ENCODE peak calls at places on chromosome 1, in six cellular contexts. L is K562, W is GM12878, Q is A549, C is transverse colon, B is sigmoid colon. A is an unnamed sample.

GRCh38 chr1:201691716-201692115 is 137.2 kb upstream of the IPO9 start:
- DNase-seq in L (no peak), W (no peak), Q (no peak), C (no peak), B (no peak), A (no peak)

GRCh38 chr1:102897537-102897936 is 210.8 kb downstream of the COL11A1 start:
- DNase-seq in L (no peak), W (no peak), Q (peak), C (no peak), B (no peak), A (no peak)

GRCh38 chr1:53145051-53145600 is 2.7 kb upstream of the SLC1A7 start:
- DNase-seq in L (no peak), W (no peak), Q (no peak), C (no peak), B (no peak), A (no peak)

GRCh38 chr1:12454406-12455391 is 163.3 kb downstream of the DHRS3 start:
- DNase-seq in L (no peak), W (no peak), Q (peak), C (no peak), B (peak), A (no peak)

GRCh38 chr1:184210048-184210447 is 158.5 kb downstream of the TSEN15 start:
- DNase-seq in L (no peak), W (no peak), Q (no peak), C (no peak), B (peak), A (no peak)

GRCh38 chr1:239212841-239213240 is 173.5 kb upstream of the CHRM3 start:
- DNase-seq in L (no peak), W (no peak), Q (no peak), C (no peak), B (no peak), A (no peak)

GRCh38 chr1:189752461-189752860 is 725.2 kb downstream of the BRINP3 start:
- DNase-seq in L (no peak), W (no peak), Q (no peak), C (no peak), B (no peak), A (no peak)

GRCh38 chr1:54849219-54850081 is 37.5 kb downstream of the DHCR24 start:
- DNase-seq in L (no peak), W (no peak), Q (no peak), C (no peak), B (no peak), A (no peak)

GRCh38 chr1:244858357-244858756 is 6.0 kb downstream of the HNRNPU start:
- DNase-seq in L (no peak), W (no peak), Q (no peak), C (no peak), B (no peak), A (no peak)

GRCh38 chr1:66284746-66285145 is 249.2 kb upstream of the SGIP1 start:
- DNase-seq in L (no peak), W (no peak), Q (no peak), C (no peak), B (no peak), A (no peak)

GRCh38 chr1:42164551-42165420 is at the start of gene GUCA2A:
- DNase-seq in L (no peak), W (no peak), Q (no peak), C (peak), B (peak), A (no peak)

DNA sequence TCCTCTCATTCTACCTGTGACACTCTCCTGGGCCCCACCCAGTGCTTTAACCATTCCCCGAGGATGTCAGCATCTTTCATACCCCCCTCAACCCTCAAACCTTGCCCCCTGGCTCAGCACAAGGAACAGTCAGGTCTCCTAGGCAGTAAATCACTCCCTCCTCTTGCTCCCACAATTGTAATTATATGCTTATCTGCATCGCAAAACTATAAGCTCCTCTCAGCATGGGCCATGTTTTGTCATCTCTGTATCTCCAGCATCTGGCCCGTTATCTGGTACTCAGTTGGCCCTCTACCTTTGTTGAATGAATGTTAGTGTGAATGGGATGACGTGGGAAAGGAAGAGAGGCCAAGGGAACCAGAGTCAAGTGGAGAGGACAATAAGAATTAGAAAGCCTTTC is 2.8 kb upstream of the ELOVL1 start:
- DNase-seq in L (no peak), W (no peak), Q (no peak), C (no peak), B (no peak), A (no peak)
- H3K27ac ChIP-seq in L (no peak), W (no peak), Q (peak), C (no peak), B (no peak), A (no peak)

GRCh38 chr1:24364975-24365678 is 46.0 kb downstream of the GRHL3 start:
- DNase-seq in L (peak), W (peak), Q (peak), C (no peak), B (peak), A (no peak)
- TF ChIP-seq EP300 in L (no peak), W (no peak), Q (no peak), C (no peak), B (no peak), A (no peak)

GRCh38 chr1:21335088-21335678 is 44.9 kb upstream of the ECE1 start:
- DNase-seq in L (no peak), W (no peak), Q (no peak), C (no peak), B (peak), A (no peak)

GRCh38 chr1:21337010-21337437 is 46.8 kb upstream of the ECE1 start:
- DNase-seq in L (no peak), W (no peak), Q (no peak), C (peak), B (peak), A (no peak)

GRCh38 chr1:21334214-21335087 is 44.2 kb upstream of the ECE1 start:
- DNase-seq in L (peak), W (peak), Q (peak), C (peak), B (peak), A (peak)

GRCh38 chr1:21337459-21337930 is 47.2 kb upstream of the ECE1 start:
- DNase-seq in L (no peak), W (no peak), Q (no peak), C (no peak), B (no peak), A (no peak)

DNA sequence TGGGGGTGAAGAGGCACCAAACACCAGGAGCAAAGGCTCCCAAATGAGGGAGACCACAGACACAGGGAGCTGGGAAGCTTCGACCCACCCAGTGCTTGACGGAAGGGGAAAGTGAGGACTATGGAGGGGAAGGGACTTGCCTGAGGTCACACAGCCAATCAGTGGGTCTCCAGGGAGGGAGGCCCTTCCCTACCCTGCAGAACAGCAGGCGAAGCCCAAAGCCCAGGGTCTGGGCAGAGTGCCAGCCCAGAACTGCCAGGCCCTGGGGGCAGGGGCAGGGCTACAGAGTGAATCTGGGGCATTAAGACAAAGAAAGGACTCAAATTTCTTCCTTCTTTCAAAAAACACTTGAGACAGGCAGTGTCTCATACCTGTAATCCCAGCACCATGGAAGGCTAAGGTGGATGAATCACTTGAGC is 45.5 kb upstream of the ECE1 start:
- DNase-seq in L (no peak), W (no peak), Q (no peak), C (peak), B (peak), A (no peak)
- TF ChIP-seq CTCF in L (no peak), W (no peak), Q (no peak), C (no peak), B (no peak), A (no peak)

GRCh38 chr1:228407118-228408040 is 744 bp upstream of the TRIM11 start:
- DNase-seq in L (no peak), W (no peak), Q (no peak), C (no peak), B (no peak), A (peak)
- H3K27ac ChIP-seq in L (peak), W (peak), Q (peak), C (peak), B (peak), A (peak)

GRCh38 chr1:235502601-235503332 is 1.5 kb downstream of the B3GALNT2 start:
- DNase-seq in L (no peak), W (no peak), Q (no peak), C (no peak), B (no peak), A (no peak)

GRCh38 chr1:235503333-235504121 is 725 bp downstream of the B3GALNT2 start:
- DNase-seq in L (peak), W (no peak), Q (peak), C (peak), B (peak), A (no peak)

GRCh38 chr1:235504122-235504493 is at the start of gene B3GALNT2:
- DNase-seq in L (no peak), W (no peak), Q (no peak), C (no peak), B (no peak), A (no peak)

GRCh38 chr1:235507623-235508022 is 3.4 kb upstream of the B3GALNT2 start:
- DNase-seq in L (no peak), W (no peak), Q (no peak), C (no peak), B (no peak), A (no peak)

GRCh38 chr1:235504494-235505222 is 406 bp upstream of the B3GALNT2 start:
- DNase-seq in L (peak), W (peak), Q (peak), C (peak), B (peak), A (peak)
- TF ChIP-seq EP300 in L (peak), W (no peak), Q (no peak), C (peak), B (peak), A (peak)